ENCODE peak calls at places on chromosomes 13 and 19, in six cellular contexts. V is astrocyte of the hippocampus; E is endothelial cell; Z is T-cell; G is iPS-NIHi11; C is stimulated activated CD4-positive, alpha-beta T cell treated with anti-CD3 and anti-CD28 coated beads, Interleukin-2, amount 100 ng/mL, for 48 hours. H is an unnamed sample.
A peak's percentile ranks its signal among the peaks of the same experiment; 100 is the strongest.

GRCh38 chr19:44974809-44975347 is 19.7 kb downstream of the CLPTM1 start:
- DNase-seq in V (no peak), E (no peak), Z (no peak), G (no peak), C (no peak), H (no peak)

GRCh38 chr13:59261928-59262488 is 901.7 kb downstream of the DIAPH3 start:
- DNase-seq in V (no peak), E (peak; percentile 8), Z (no peak), G (peak; percentile 50), C (no peak), H (no peak)

GRCh38 chr13:55418095-55418494 is 1722.6 kb upstream of the PRR20A start:
- DNase-seq in V (peak; percentile 1), E (no peak), Z (no peak), G (no peak), C (no peak), H (no peak)

GRCh38 chr19:10142701-10143375 is 23.1 kb upstream of the EIF3G start:
- DNase-seq in V (no peak), E (no peak), Z (peak; percentile 58), G (no peak), C (no peak), H (no peak)

GRCh38 chr13:25179011-25179410 is 6.9 kb upstream of the AMER2 start:
- DNase-seq in V (no peak), E (no peak), Z (no peak), G (no peak), C (no peak), H (no peak)

GRCh38 chr13:96075953-96076543 is 13.9 kb upstream of the HS6ST3 start:
- DNase-seq in V (peak; percentile 40), E (no peak), Z (no peak), G (peak; percentile 18), C (no peak), H (no peak)

GRCh38 chr19:33405491-33406461 is 32.3 kb downstream of the CEBPG start:
- DNase-seq in V (no peak), E (no peak), Z (no peak), G (no peak), C (no peak), H (no peak)

GRCh38 chr19:10829967-10830366 is 6.0 kb downstream of the TMED1 start:
- DNase-seq in V (no peak), E (no peak), Z (no peak), G (no peak), C (no peak), H (no peak)

GRCh38 chr19:38247126-38247525 is 9.0 kb downstream of the PPP1R14A start:
- DNase-seq in V (no peak), E (no peak), Z (no peak), G (no peak), C (no peak), H (no peak)

H was measured in Caki2.